ENCODE peak calls at places on chromosomes 2 and 18, in five cellular contexts. F, E, W, Y and L are unnamed samples.
A peak's percentile ranks its signal among the peaks of the same experiment; 100 is the strongest.

GRCh38 chr2:43009448-43009847 is 217.0 kb downstream of the ZFP36L2 start:
- DNase-seq in F (no peak), E (no peak), W (peak; percentile 29), Y (no peak), L (no peak)

GRCh38 chr2:197297262-197297661 is 13.3 kb downstream of the ANKRD44 start:
- DNase-seq in F (no peak), E (no peak), W (no peak), Y (no peak), L (no peak)

GRCh38 chr2:223880779-223881178 is 43.4 kb upstream of the AP1S3 start:
- DNase-seq in F (no peak), E (no peak), W (no peak), Y (no peak), L (no peak)

GRCh38 chr2:239657992-239658391 is 257.2 kb upstream of the HDAC4 start:
- DNase-seq in F (no peak), E (no peak), W (no peak), Y (no peak), L (no peak)

GRCh38 chr2:118763797-118764196 is 83.7 kb downstream of the EN1 start:
- DNase-seq in F (no peak), E (no peak), W (peak; percentile 82), Y (peak; percentile 8), L (no peak)

GRCh38 chr2:150732064-150732463 is 244.6 kb upstream of the RND3 start:
- DNase-seq in F (no peak), E (no peak), W (no peak), Y (peak; percentile 11), L (no peak)

GRCh38 chr2:47072018-47072691 is 83.0 kb downstream of the STPG4 start:
- DNase-seq in F (peak; percentile 93), E (peak; percentile 94), W (no peak), Y (peak; percentile 91), L (no peak)

GRCh38 chr2:215391531-215391930 is 44.3 kb downstream of the FN1 start:
- DNase-seq in F (no peak), E (no peak), W (no peak), Y (no peak), L (no peak)

GRCh38 chr2:16546128-16546754 is 119.4 kb downstream of the CYRIA start:
- DNase-seq in F (no peak), E (no peak), W (peak; percentile 70), Y (peak; percentile 43), L (peak; percentile 44)

GRCh38 chr2:21161832-21162614 is 38.3 kb downstream of the TDRD15 start:
- DNase-seq in F (no peak), E (no peak), W (no peak), Y (no peak), L (no peak)
- TF ChIP-seq CTCF in F (no peak), E (no peak), W (no peak), Y (no peak), L (no peak)

GRCh38 chr2:36371963-36372391 is 16.4 kb downstream of the CRIM1 start:
- DNase-seq in F (no peak), E (no peak), W (no peak), Y (peak; percentile 78), L (no peak)
- H3K4me3 ChIP-seq in F (no peak overlapping the region), E (no peak overlapping the region), W (peak overlapping the region; percentile 12), Y (no peak overlapping the region), L (no peak overlapping the region)

GRCh38 chr2:201258666-201258999 is 1.7 kb upstream of the CASP8 start:
- DNase-seq in F (no peak), E (no peak), W (peak; percentile 73), Y (no peak), L (no peak)
- TF ChIP-seq CTCF in F (no peak), E (no peak), W (peak; percentile 18), Y (no peak), L (no peak)

DNA sequence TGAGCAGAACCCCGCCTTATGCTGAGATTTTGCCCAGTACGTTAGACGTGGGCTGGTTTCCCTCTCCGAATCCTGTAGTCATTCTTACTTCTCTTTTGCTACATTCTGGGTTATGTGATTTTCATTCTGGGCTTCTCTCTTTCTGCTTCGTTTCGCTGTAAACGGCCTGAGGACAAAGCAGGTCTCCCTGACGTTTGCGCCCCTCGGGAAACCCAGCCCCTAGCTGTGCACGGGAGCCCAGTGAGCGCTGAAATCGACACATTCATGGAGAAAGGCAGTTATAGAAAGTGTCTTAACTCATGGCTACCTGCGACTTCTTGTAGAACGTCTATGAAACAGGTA is 22.7 kb upstream of the MC5R start:
- DNase-seq in F (no peak), E (no peak), W (no peak), Y (no peak), L (no peak)
- H3K4me3 ChIP-seq in F (peak overlapping the region; percentile 33), E (peak overlapping the region; percentile 39), W (peak overlapping the region; percentile 82), Y (no peak overlapping the region), L (no peak overlapping the region)

GRCh38 chr18:23239885-23240608 is 104.8 kb downstream of the CABLES1 start:
- DNase-seq in F (no peak), E (no peak), W (no peak), Y (no peak), L (no peak)

GRCh38 chr18:23245461-23245860 is 110.2 kb downstream of the CABLES1 start:
- DNase-seq in F (no peak), E (no peak), W (no peak), Y (no peak), L (no peak)

GRCh38 chr18:23240609-23240930 is 105.3 kb downstream of the CABLES1 start:
- DNase-seq in F (no peak), E (no peak), W (peak; percentile 56), Y (no peak), L (no peak)

GRCh38 chr18:23244431-23244830 is 109.1 kb downstream of the CABLES1 start:
- DNase-seq in F (no peak), E (no peak), W (no peak), Y (no peak), L (no peak)

GRCh38 chr18:23243178-23243577 is 107.9 kb downstream of the CABLES1 start:
- DNase-seq in F (no peak), E (no peak), W (peak; percentile 78), Y (no peak), L (no peak)
- TF ChIP-seq CTCF in F (no peak), E (no peak), W (peak; percentile 61), Y (no peak), L (peak; percentile 17)

GRCh38 chr2:132668189-132668833 is 1.7 kb downstream of the LYPD1 start:
- DNase-seq in F (no peak), E (no peak), W (peak; percentile 87), Y (peak; percentile 51), L (no peak)

GRCh38 chr2:132667716-132668115 is 2.3 kb downstream of the LYPD1 start:
- DNase-seq in F (no peak), E (no peak), W (no peak), Y (peak; percentile 33), L (no peak)

GRCh38 chr2:132670104-132670960 is at the start of gene LYPD1:
- DNase-seq in F (no peak), E (peak; percentile 36), W (no peak), Y (peak; percentile 65), L (no peak)

GRCh38 chr2:132669854-132670103 is 226 bp downstream of the LYPD1 start:
- DNase-seq in F (no peak), E (no peak), W (no peak), Y (peak; percentile 24), L (no peak)

GRCh38 chr2:132668986-132669853 is 785 bp downstream of the LYPD1 start:
- DNase-seq in F (no peak), E (peak; percentile 19), W (peak; percentile 86), Y (peak; percentile 41), L (no peak)
- H3K4me3 ChIP-seq in F (peak overlapping the region; percentile 55), E (peak overlapping the region; percentile 54), W (peak overlapping the region; percentile 89), Y (peak overlapping the region; percentile 68), L (no peak overlapping the region)

DNA sequence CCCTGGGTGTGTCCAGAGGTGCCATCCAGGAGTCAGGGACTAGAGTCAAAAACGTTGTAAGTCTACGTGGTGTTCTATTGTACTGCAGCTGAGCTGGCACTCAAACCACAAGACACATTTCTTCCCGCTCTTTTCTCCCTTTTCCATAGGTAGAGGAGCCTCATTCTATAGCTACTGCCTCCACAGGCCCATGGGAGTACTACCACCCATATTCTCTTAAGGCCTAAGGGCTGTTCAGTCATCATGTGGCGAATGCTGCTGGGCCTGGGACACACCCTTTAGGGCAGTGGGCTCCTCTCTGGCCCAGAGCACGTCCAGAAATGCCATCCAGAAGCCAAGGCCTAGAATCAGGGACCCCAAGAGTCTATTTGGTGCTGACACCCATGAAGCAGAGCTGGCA is 1271.7 kb downstream of the CNTNAP5 start:
- DNase-seq in F (no peak), E (no peak), W (no peak), Y (no peak), L (no peak)
- TF ChIP-seq CTCF in F (no peak), E (no peak), W (peak; percentile 51), Y (no peak), L (no peak)

GRCh38 chr2:162885281-162886070 is 46.9 kb upstream of the KCNH7 start:
- DNase-seq in F (no peak), E (no peak), W (no peak), Y (no peak), L (no peak)

GRCh38 chr2:162888641-162889040 is 50.1 kb upstream of the KCNH7 start:
- DNase-seq in F (no peak), E (no peak), W (no peak), Y (no peak), L (no peak)

GRCh38 chr2:162887902-162888301 is 49.3 kb upstream of the KCNH7 start:
- DNase-seq in F (no peak), E (no peak), W (no peak), Y (no peak), L (no peak)

GRCh38 chr2:162887087-162887486 is 48.5 kb upstream of the KCNH7 start:
- DNase-seq in F (no peak), E (no peak), W (no peak), Y (no peak), L (no peak)

DNA sequence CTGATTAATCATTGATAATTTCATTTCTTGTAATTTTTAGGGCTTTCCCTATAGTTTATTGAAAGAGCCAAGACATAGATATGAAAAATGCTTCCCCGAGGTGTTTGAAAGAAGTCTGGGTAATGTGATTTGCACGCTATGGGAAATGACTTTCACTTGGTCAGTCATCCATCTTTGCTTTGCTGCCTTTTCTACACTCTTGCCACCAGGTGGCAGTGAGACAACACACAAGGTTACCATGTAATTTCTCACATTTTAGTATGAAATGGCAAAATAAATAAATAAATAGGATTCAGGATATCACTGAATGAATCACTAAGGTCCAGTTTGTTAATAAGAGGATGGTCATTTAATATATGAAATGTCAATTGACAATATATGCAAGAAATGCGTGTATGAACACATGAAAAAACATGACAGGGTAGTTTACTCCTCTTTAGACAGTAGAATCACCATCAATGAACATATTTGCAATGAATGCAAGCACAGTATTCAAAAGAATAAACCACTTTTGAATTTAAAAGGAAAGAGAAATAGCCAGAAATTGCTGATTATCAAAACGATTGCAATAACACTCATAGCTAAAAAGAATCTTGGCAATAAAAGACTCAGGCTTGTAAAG is 52.2 kb upstream of the KCNH7 start:
- DNase-seq in F (no peak), E (no peak), W (peak; percentile 57), Y (peak; percentile 80), L (peak; percentile 14)
- H3K4me3 ChIP-seq in F (no peak overlapping the region), E (no peak overlapping the region), W (no peak overlapping the region), Y (no peak overlapping the region), L (no peak overlapping the region)

GRCh38 chr2:172671506-172671905 is 64.1 kb upstream of the RAPGEF4 start:
- DNase-seq in F (no peak), E (no peak), W (no peak), Y (no peak), L (no peak)

GRCh38 chr2:172674968-172675303 is 60.7 kb upstream of the RAPGEF4 start:
- DNase-seq in F (no peak), E (no peak), W (no peak), Y (no peak), L (no peak)

GRCh38 chr2:172672999-172673726 is 62.5 kb upstream of the RAPGEF4 start:
- DNase-seq in F (no peak), E (no peak), W (no peak), Y (no peak), L (no peak)

GRCh38 chr2:172672114-172672513 is 63.5 kb upstream of the RAPGEF4 start:
- DNase-seq in F (no peak), E (no peak), W (no peak), Y (no peak), L (no peak)

GRCh38 chr2:172674034-172674967 is 61.3 kb upstream of the RAPGEF4 start:
- DNase-seq in F (no peak), E (peak; percentile 45), W (peak; percentile 90), Y (peak; percentile 15), L (no peak)
- TF ChIP-seq CTCF in F (peak; percentile 35), E (peak; percentile 41), W (peak; percentile 93), Y (peak; percentile 61), L (no peak)